ENCODE peak calls at places on chromosomes 4 and X, in four cellular contexts. One of them, this sample, is unnamed.

GRCh38 chr4:53346920-53347852 is 18.7 kb downstream of the SCFD2 start:
- DNase-seq in vagina: no peak
- DNase-seq in HL-60: no peak
- DNase-seq in esophagus muscularis mucosa: no peak
- DNase-seq in this sample: no peak

GRCh38 chrX:21926527-21927278 is 13.8 kb upstream of the SMS start:
- DNase-seq in esophagus muscularis mucosa: no peak
- DNase-seq in vagina: no peak
- DNase-seq in HL-60: no peak
- DNase-seq in this sample: no peak

GRCh38 chr4:81470456-81471327 is 1.0 kb downstream of the RASGEF1B start:
- DNase-seq in HL-60: no peak
- DNase-seq in vagina: no peak
- DNase-seq in esophagus muscularis mucosa: no peak
- DNase-seq in this sample: peak

GRCh38 chrX:40080896-40081678 is 16.7 kb downstream of the BCOR start:
- DNase-seq in HL-60: no peak
- DNase-seq in vagina: no peak
- DNase-seq in esophagus muscularis mucosa: no peak
- DNase-seq in this sample: no peak

GRCh38 chrX:96438803-96439202 is 245.8 kb upstream of the DIAPH2 start:
- DNase-seq in vagina: no peak
- DNase-seq in HL-60: no peak
- DNase-seq in esophagus muscularis mucosa: no peak
- DNase-seq in this sample: no peak

GRCh38 chr4:158850800-158851644 is 82.2 kb downstream of the FNIP2 start:
- DNase-seq in vagina: no peak
- DNase-seq in esophagus muscularis mucosa: no peak
- DNase-seq in HL-60: no peak
- DNase-seq in this sample: no peak

GRCh38 chr4:54213812-54214211 is 15.3 kb upstream of the PDGFRA start:
- DNase-seq in HL-60: no peak
- DNase-seq in esophagus muscularis mucosa: no peak
- DNase-seq in vagina: no peak
- DNase-seq in this sample: no peak

GRCh38 chr4:156615066-156615514 is 356.5 kb downstream of the PDGFC start:
- DNase-seq in esophagus muscularis mucosa: no peak
- DNase-seq in HL-60: no peak
- DNase-seq in vagina: no peak
- DNase-seq in this sample: no peak

GRCh38 chr4:25951390-25951952 is 37.5 kb downstream of the SMIM20 start:
- DNase-seq in esophagus muscularis mucosa: no peak
- DNase-seq in vagina: no peak
- DNase-seq in HL-60: no peak
- DNase-seq in this sample: no peak

GRCh38 chr4:26838055-26838842 is 22.4 kb upstream of the STIM2 start:
- DNase-seq in vagina: no peak
- DNase-seq in esophagus muscularis mucosa: no peak
- DNase-seq in HL-60: no peak
- DNase-seq in this sample: no peak

GRCh38 chr4:78704981-78705757 is 71.0 kb upstream of the BMP2K start:
- DNase-seq in vagina: no peak
- DNase-seq in esophagus muscularis mucosa: no peak
- DNase-seq in HL-60: no peak
- DNase-seq in this sample: no peak

GRCh38 chrX:8743126-8743732 is 11.3 kb upstream of the ANOS1 start:
- DNase-seq in HL-60: no peak
- DNase-seq in vagina: no peak
- DNase-seq in esophagus muscularis mucosa: no peak
- DNase-seq in this sample: no peak

GRCh38 chrX:50858548-50858947 is 44.6 kb upstream of the SHROOM4 start:
- DNase-seq in vagina: no peak
- DNase-seq in esophagus muscularis mucosa: no peak
- DNase-seq in HL-60: no peak
- DNase-seq in this sample: no peak

GRCh38 chr4:105712766-105713165 is 4.2 kb downstream of the GSTCD start:
- DNase-seq in esophagus muscularis mucosa: no peak
- DNase-seq in HL-60: no peak
- DNase-seq in vagina: no peak
- DNase-seq in this sample: no peak

GRCh38 chrX:153462291-153462690 is 8.1 kb downstream of the HAUS7 start:
- DNase-seq in vagina: no peak
- DNase-seq in esophagus muscularis mucosa: no peak
- DNase-seq in HL-60: no peak
- DNase-seq in this sample: no peak

GRCh38 chrX:152259150-152259549 is 120.8 kb upstream of the MAGEA10 start:
- DNase-seq in vagina: no peak
- DNase-seq in HL-60: no peak
- DNase-seq in esophagus muscularis mucosa: no peak
- DNase-seq in this sample: no peak

DNA sequence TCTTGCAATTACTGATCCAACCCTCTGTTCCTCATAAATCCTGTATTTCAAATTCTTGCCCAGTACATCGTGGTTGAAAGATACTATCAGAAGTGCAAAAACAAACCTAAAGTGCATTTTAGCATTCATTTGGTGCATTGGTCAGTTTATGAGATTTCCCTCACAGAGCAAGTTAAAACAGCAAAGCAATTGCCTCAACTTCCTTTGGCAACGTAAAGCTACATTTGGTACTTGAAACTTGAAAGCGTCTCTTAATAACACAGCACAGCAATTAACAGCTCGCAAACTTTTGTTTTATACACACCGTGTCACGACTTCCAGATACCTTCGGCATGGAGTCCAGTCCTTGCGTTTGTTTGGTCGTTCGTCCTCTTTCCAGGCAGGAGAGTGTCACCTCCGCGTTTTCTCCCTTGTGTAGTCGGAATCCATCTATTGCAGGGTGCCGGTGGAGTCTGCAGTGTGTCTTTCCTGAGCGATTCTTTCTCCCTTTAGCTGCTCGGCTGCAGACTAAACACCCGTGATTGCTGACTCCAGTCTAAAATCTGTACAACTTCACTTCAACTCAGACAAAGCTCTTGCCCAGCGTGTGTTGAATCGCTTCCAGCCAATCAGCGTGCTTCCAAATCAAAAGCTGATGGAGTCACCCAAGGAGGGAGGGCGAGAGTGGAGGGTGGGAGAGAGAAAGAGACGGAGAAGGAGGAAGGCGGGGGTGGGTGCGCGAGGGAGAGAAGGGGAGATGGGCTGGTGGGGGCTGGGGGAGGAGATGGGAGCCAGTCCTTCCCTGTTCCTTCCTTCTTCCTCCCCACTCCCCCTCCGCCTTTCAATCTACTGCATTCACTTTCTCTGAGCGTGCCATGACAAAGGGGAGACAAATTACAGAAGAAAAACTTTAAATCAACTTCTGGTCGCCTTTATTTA is at the start of gene PCDH18:
- DNase-seq in vagina: peak
- DNase-seq in esophagus muscularis mucosa: peak
- DNase-seq in HL-60: no peak
- DNase-seq in this sample: peak
- H3K4me3 ChIP-seq in vagina: peak
- H3K4me3 ChIP-seq in esophagus muscularis mucosa: peak
- H3K4me3 ChIP-seq in HL-60: no peak
- H3K4me3 ChIP-seq in this sample: peak

GRCh38 chr4:8158710-8159521 is at the start of gene ABLIM2:
- DNase-seq in vagina: peak
- DNase-seq in esophagus muscularis mucosa: peak
- DNase-seq in HL-60: peak
- DNase-seq in this sample: peak
- TF ChIP-seq POLR2AphosphoS5 in vagina: peak
- TF ChIP-seq POLR2AphosphoS5 in esophagus muscularis mucosa: peak
- TF ChIP-seq POLR2AphosphoS5 in HL-60: no peak
- TF ChIP-seq POLR2AphosphoS5 in this sample: peak

GRCh38 chrX:114962209-114962608 is 55.2 kb downstream of the IL13RA2 start:
- DNase-seq in HL-60: no peak
- DNase-seq in esophagus muscularis mucosa: no peak
- DNase-seq in vagina: no peak
- DNase-seq in this sample: no peak
- H3K4me3 ChIP-seq in HL-60: no peak
- H3K4me3 ChIP-seq in esophagus muscularis mucosa: no peak
- H3K4me3 ChIP-seq in vagina: no peak
- H3K4me3 ChIP-seq in this sample: no peak

DNA sequence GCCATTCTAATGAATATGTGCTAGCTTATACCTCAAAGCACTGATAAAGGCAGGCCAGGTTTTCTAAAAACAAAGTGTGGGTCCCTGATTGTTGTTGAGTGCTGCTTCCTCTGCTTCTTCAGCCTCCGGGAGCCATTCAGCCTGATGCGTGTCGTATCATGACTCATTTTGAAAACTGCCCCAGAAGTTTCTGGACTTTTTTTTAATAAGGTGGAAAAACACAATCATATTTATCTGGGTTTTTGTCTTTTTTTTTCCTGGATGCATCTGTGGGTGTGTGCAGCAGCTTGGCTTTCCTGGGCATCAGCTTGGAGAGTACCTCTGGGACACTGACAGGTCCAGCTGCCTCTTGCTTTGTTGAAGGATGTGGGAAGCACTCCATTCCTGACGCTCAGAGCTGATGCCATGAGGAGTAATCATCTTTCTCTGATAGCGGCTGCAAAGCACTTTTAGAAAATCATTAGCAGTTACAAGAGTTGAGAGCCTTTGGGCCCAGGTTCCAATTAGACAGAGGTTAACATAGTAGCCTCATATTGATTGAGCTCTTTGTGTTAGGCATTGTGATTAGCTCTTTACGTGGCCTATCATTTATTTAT is 66.9 kb downstream of the PARM1 start:
- DNase-seq in vagina: no peak
- DNase-seq in esophagus muscularis mucosa: peak
- DNase-seq in HL-60: no peak
- DNase-seq in this sample: no peak
- TF ChIP-seq POLR2AphosphoS5 in vagina: no peak
- TF ChIP-seq POLR2AphosphoS5 in esophagus muscularis mucosa: no peak
- TF ChIP-seq POLR2AphosphoS5 in HL-60: no peak
- TF ChIP-seq POLR2AphosphoS5 in this sample: no peak

GRCh38 chrX:55161581-55161980 is 58.6 kb upstream of the PAGE5 start:
- DNase-seq in vagina: no peak
- DNase-seq in HL-60: no peak
- DNase-seq in esophagus muscularis mucosa: no peak
- DNase-seq in this sample: no peak

GRCh38 chrX:55160685-55161552 is 59.2 kb upstream of the PAGE5 start:
- DNase-seq in esophagus muscularis mucosa: peak
- DNase-seq in vagina: peak
- DNase-seq in HL-60: peak
- DNase-seq in this sample: peak

GRCh38 chrX:55163171-55163570 is 57.0 kb upstream of the PAGE5 start:
- DNase-seq in vagina: no peak
- DNase-seq in esophagus muscularis mucosa: no peak
- DNase-seq in HL-60: no peak
- DNase-seq in this sample: no peak

DNA sequence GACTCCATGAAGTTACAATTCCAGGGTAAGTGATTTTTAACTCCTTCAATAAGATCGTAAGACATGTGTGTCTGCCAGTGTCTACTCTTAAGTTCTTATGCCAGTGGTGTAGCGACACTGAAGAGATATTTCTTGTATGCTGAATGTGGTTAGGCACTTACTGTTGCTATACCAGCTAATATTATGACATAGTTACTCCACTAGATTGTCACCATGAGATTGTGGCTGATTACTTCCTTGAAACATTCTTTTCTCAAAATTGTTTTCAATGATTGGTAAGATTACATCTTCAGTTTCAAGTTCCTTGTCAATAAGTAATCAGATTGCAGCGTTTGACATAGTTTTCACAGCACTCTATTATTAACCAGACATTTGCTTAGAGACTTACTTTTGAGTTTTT is 60.6 kb upstream of the PAGE5 start:
- DNase-seq in esophagus muscularis mucosa: no peak
- DNase-seq in HL-60: no peak
- DNase-seq in vagina: no peak
- DNase-seq in this sample: no peak
- H3K4me3 ChIP-seq in esophagus muscularis mucosa: no peak
- H3K4me3 ChIP-seq in HL-60: no peak
- H3K4me3 ChIP-seq in vagina: no peak
- H3K4me3 ChIP-seq in this sample: no peak

GRCh38 chr4:119039160-119039559 is 96.5 kb upstream of the MYOZ2 start:
- DNase-seq in esophagus muscularis mucosa: no peak
- DNase-seq in HL-60: no peak
- DNase-seq in vagina: no peak
- DNase-seq in this sample: no peak

GRCh38 chr4:119040261-119040660 is 95.4 kb upstream of the MYOZ2 start:
- DNase-seq in esophagus muscularis mucosa: no peak
- DNase-seq in HL-60: no peak
- DNase-seq in vagina: no peak
- DNase-seq in this sample: no peak

GRCh38 chr4:119039779-119040178 is 95.9 kb upstream of the MYOZ2 start:
- DNase-seq in esophagus muscularis mucosa: no peak
- DNase-seq in vagina: no peak
- DNase-seq in HL-60: no peak
- DNase-seq in this sample: no peak

GRCh38 chr4:119041951-119042560 is 93.6 kb upstream of the MYOZ2 start:
- DNase-seq in HL-60: peak
- DNase-seq in esophagus muscularis mucosa: no peak
- DNase-seq in vagina: no peak
- DNase-seq in this sample: no peak

DNA sequence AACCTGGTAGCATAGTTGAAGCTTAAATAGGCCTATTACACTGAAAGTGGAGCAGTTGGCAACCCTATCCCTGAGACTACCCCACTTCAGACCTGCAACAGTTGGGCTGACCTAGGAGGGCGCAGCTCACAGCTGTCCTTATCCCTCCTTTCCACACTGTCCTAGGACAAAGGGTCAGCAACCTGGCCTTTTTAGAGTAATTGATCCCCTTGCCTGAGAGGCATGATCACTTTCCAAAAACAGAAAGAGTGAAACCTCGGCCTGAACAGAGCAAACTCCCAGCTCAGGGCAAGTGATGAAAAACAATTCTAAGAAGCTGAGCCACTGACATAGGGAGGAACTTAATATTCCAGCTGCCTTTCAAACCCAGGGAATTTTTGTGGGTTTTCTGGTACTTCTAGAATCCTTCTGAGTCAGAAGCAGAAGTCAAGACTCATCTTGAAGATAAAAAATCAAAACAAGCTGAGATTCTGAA is 94.9 kb upstream of the MYOZ2 start:
- DNase-seq in esophagus muscularis mucosa: no peak
- DNase-seq in HL-60: no peak
- DNase-seq in vagina: no peak
- DNase-seq in this sample: no peak
- TF ChIP-seq POLR2AphosphoS5 in esophagus muscularis mucosa: peak
- TF ChIP-seq POLR2AphosphoS5 in HL-60: no peak
- TF ChIP-seq POLR2AphosphoS5 in vagina: no peak
- TF ChIP-seq POLR2AphosphoS5 in this sample: peak

GRCh38 chr4:101807351-101807750 is 16.8 kb downstream of the BANK1 start:
- DNase-seq in HL-60: no peak
- DNase-seq in vagina: no peak
- DNase-seq in esophagus muscularis mucosa: no peak
- DNase-seq in this sample: no peak
- H3K4me3 ChIP-seq in HL-60: no peak
- H3K4me3 ChIP-seq in vagina: no peak
- H3K4me3 ChIP-seq in esophagus muscularis mucosa: no peak
- H3K4me3 ChIP-seq in this sample: no peak

GRCh38 chrX:41336447-41336846 is 2.5 kb downstream of the DDX3X start:
- DNase-seq in vagina: no peak
- DNase-seq in HL-60: no peak
- DNase-seq in esophagus muscularis mucosa: no peak
- DNase-seq in this sample: no peak
- TF ChIP-seq POLR2AphosphoS5 in vagina: no peak
- TF ChIP-seq POLR2AphosphoS5 in HL-60: no peak
- TF ChIP-seq POLR2AphosphoS5 in esophagus muscularis mucosa: no peak
- TF ChIP-seq POLR2AphosphoS5 in this sample: peak

This sample was measured in breast epithelium.